ENCODE peak calls at places on chromosomes 4 and X, in five cellular contexts. C is psoas muscle, I is A673, M is MM.1S, J is AG10803. W is an unnamed sample.

GRCh38 chr4:7048642-7049041 is 5.5 kb downstream of the TADA2B start:
- DNase-seq in C (no peak), I (no peak), M (no peak), J (no peak), W (no peak)

GRCh38 chrX:135094726-135095125 is 25.6 kb downstream of the ETDB start:
- DNase-seq in C (peak), I (no peak), M (no peak), J (no peak), W (no peak)

GRCh38 chr4:138832563-138832962 is 183.0 kb upstream of the NOCT start:
- DNase-seq in C (no peak), I (no peak), M (no peak), J (no peak), W (no peak)

GRCh38 chrX:152821145-152821765 is 9.3 kb downstream of the CETN2 start:
- DNase-seq in C (no peak), I (peak), M (peak), J (peak), W (no peak)

GRCh38 chr4:38753021-38753806 is 29.6 kb downstream of the TLR10 start:
- DNase-seq in C (peak), I (peak), M (no peak), J (peak), W (peak)

GRCh38 chr4:144611850-144612249 is 34.1 kb upstream of the HHIP start:
- DNase-seq in C (no peak), I (peak), M (peak), J (peak), W (no peak)

GRCh38 chr4:30770049-30770549 is 49.9 kb downstream of the PCDH7 start:
- DNase-seq in C (no peak), I (peak), M (no peak), J (peak), W (no peak)

GRCh38 chrX:52553995-52554642 is 37.3 kb upstream of the XAGE1B start:
- DNase-seq in C (no peak), I (no peak), M (no peak), J (no peak), W (no peak)

GRCh38 chrX:109760241-109760921 is 27.3 kb upstream of the ACSL4 start:
- DNase-seq in C (no peak), I (no peak), M (no peak), J (no peak), W (no peak)

GRCh38 chr4:169117591-169118081 is 107.6 kb upstream of the CBR4 start:
- DNase-seq in C (no peak), I (no peak), M (no peak), J (peak), W (no peak)
- TF ChIP-seq CTCF in C (no peak), I (no peak), M (no peak), J (no peak), W (no peak)

GRCh38 chr4:22515145-22515887 is 550 bp downstream of the ADGRA3 start:
- DNase-seq in C (peak), I (peak), M (peak), J (peak), W (peak)
- TF ChIP-seq CTCF in C (peak), I (no peak), M (no peak), J (peak), W (no peak)

DNA sequence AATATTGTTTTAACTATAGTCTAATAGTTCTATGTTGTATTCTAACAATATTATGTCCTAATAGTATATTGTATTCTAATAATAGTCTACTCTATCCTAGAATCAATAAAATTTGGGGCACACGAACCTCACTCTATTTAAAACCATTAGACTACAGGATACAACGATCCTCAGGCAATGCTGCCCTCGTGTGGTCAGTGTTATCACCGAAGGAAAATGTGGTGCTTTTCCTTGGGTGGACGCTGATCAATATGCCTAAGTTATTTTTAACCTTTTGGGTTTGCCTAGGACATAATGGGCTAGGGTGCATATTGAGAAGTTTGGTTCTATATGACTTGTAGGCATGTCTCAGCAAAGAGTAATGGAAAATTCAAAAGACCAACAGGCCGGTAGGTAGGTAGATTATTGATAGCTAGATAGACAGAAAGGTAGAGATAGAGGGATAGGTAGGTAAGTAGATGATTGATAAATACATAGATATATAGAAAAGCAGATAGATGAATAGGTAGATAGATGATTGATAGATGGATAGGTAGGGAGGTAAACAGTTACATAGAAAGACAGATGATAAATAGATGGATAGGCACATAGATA is 75.1 kb downstream of the PRKX start:
- DNase-seq in C (no peak), I (peak), M (peak), J (peak), W (peak)
- TF ChIP-seq CTCF in C (peak), I (peak), M (peak), J (peak), W (peak)

DNA sequence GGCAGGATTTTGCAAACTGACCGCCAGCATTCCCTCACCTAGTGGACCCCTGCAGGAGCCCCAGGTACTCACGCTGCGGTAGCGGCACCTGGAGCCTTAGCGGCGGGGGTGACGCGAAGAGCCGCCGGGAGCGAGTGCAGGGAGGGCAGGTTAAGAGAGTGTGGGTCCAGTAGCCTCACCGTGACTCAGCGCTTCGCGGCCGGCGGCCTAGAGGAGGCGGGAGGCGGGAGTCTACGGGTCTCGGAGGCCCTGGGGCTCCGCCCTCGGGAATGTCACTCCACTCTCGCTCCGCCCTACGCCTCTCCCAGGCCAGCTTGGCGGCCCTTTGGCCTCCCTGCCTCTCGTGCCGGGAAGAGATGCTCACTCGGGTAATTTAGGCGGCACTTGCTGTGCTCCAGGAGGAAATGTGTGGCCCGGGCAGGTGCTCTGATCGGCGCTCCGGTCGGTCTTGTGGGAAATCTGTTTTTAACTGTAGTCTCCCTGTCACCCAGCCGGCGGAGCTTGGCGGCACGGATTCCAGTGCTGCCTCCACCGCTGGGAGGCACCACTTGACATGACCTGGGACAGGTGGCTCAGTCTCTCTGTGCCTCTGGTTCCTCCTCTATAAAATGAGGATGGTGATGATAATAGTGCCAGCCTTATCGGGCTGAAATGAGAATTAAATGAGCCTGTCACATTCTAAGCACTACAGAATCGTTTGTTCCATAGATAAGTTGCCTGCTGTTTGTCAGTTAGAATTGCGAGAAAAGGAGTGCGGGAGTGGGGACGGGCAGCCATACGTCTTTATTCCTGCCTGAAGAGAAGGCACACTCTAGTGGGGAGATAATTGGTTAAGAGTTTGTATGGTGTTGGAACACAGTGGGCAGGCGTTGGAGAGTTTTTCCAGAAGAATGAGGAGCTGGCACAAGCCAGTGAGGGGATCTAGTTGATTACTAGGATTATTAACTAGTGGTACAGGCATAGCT is at the start of gene PIR:
- DNase-seq in C (peak), I (peak), M (peak), J (peak), W (peak)
- TF ChIP-seq CTCF in C (peak), I (peak), M (peak), J (peak), W (peak)

GRCh38 chrX:123859828-123860505 is at the start of gene XIAP:
- DNase-seq in C (peak), I (peak), M (peak), J (peak), W (peak)
- TF ChIP-seq CTCF in C (no peak), I (no peak), M (no peak), J (no peak), W (no peak)

W was measured in uterus.